ENCODE peak calls at places on chromosomes 1 and 21, in six cellular contexts. T is neuronal stem cell, W is NCI-H345, J is psoas muscle, I is anterior cingulate cortex, Q is fibroblast of pulmonary artery. C is an unnamed sample.

GRCh38 chr1:9573723-9574122 is 15.0 kb upstream of the TMEM201 start:
- DNase-seq in T (no peak), W (peak), J (no peak), I (no peak), Q (peak), C (no peak)

GRCh38 chr21:31117046-31117916 is 79.0 kb upstream of the KRTAP19-8 start:
- DNase-seq in T (no peak), W (no peak), J (no peak), I (no peak), Q (peak), C (no peak)

GRCh38 chr1:10001016-10001665 is 4.1 kb downstream of the RBP7 start:
- DNase-seq in T (no peak), W (no peak), J (no peak), I (peak), Q (peak), C (no peak)

GRCh38 chr21:46509760-46510159 is 51.1 kb downstream of the DIP2A start:
- DNase-seq in T (no peak), W (no peak), J (no peak), I (no peak), Q (no peak), C (no peak)

GRCh38 chr1:95655321-95656020 is 421.5 kb downstream of the RWDD3 start:
- DNase-seq in T (no peak), W (no peak), J (no peak), I (no peak), Q (no peak), C (no peak)

GRCh38 chr1:19074361-19074901 is 118.0 kb upstream of the IFFO2 start:
- DNase-seq in T (no peak), W (no peak), J (no peak), I (no peak), Q (no peak), C (no peak)

GRCh38 chr1:84300501-84300900 is 1.0 kb upstream of the SAMD13 start:
- DNase-seq in T (no peak), W (no peak), J (no peak), I (no peak), Q (no peak), C (no peak)

GRCh38 chr1:187157115-187157514 is 328.4 kb downstream of the PLA2G4A start:
- DNase-seq in T (no peak), W (no peak), J (no peak), I (no peak), Q (no peak), C (no peak)

GRCh38 chr1:116557323-116557878 is 13.4 kb downstream of the CD58 start:
- DNase-seq in T (no peak), W (no peak), J (no peak), I (no peak), Q (no peak), C (no peak)

GRCh38 chr1:81172483-81172882 is 628.3 kb upstream of the ADGRL2 start:
- DNase-seq in T (no peak), W (no peak), J (no peak), I (no peak), Q (no peak), C (no peak)

GRCh38 chr1:32309960-32310359 is 18.1 kb downstream of the HDAC1 start:
- DNase-seq in T (no peak), W (no peak), J (no peak), I (no peak), Q (no peak), C (no peak)

C was measured in GM12892.